ENCODE peak calls at places on chromosomes 4 and X, in ten cellular contexts. W is thyroid gland, V is psoas muscle, T is gastrocnemius medialis, M is Peyer's patch, K is cardiac muscle cell, I is right cardiac atrium, L is vagina, A is endodermal cell, X is keratinocyte. G is an unnamed sample.

GRCh38 chr4:40916218-40916555 is 166.4 kb downstream of the NSUN7 start:
- DNase-seq in W (no peak), V (no peak), T (peak; percentile 64), M (no peak), K (peak; percentile 54), I (no peak), L (no peak), A (no peak), X (no peak), G (no peak)

GRCh38 chrX:136125106-136125505 is 22.2 kb upstream of the FHL1 start:
- DNase-seq in W (no peak), V (no peak), T (no peak), M (no peak), K (no peak), I (no peak), L (no peak), A (no peak), X (no peak), G (no peak)

GRCh38 chrX:7943600-7944245 is 16.5 kb upstream of the PNPLA4 start:
- DNase-seq in W (peak; percentile 66), V (no peak), T (no peak), M (no peak), K (no peak), I (no peak), L (no peak), A (no peak), X (peak; percentile 33), G (no peak)

GRCh38 chr4:11428701-11429571 is at the start of gene HS3ST1:
- DNase-seq in W (peak; percentile 64), V (peak; percentile 83), T (peak; percentile 50), M (peak; percentile 93), K (peak; percentile 84), I (peak; percentile 93), L (no peak), A (peak; percentile 94), X (peak; percentile 75), G (peak; percentile 87)

GRCh38 chr4:150242820-150243458 is 164.7 kb downstream of the DCLK2 start:
- DNase-seq in W (peak; percentile 29), V (no peak), T (no peak), M (no peak), K (peak; percentile 62), I (no peak), L (no peak), A (peak; percentile 84), X (no peak), G (no peak)

GRCh38 chr4:88963817-88964216 is 93.2 kb downstream of the FAM13A start:
- DNase-seq in W (no peak), V (no peak), T (no peak), M (no peak), K (peak; percentile 70), I (no peak), L (no peak), A (no peak), X (no peak), G (no peak)

GRCh38 chr4:11456441-11456840 is 27.7 kb upstream of the HS3ST1 start:
- DNase-seq in W (no peak), V (no peak), T (no peak), M (no peak), K (no peak), I (no peak), L (no peak), A (no peak), X (no peak), G (no peak)

GRCh38 chr4:179976777-179977176 is 2266.4 kb upstream of the TENM3 start:
- DNase-seq in W (no peak), V (no peak), T (no peak), M (no peak), K (no peak), I (no peak), L (no peak), A (no peak), X (no peak), G (no peak)

GRCh38 chr4:183147191-183147590 is 48.1 kb downstream of the WWC2 start:
- DNase-seq in W (peak; percentile 27), V (no peak), T (no peak), M (no peak), K (peak; percentile 24), I (no peak), L (no peak), A (no peak), X (no peak), G (no peak)

GRCh38 chr4:7677086-7677485 is 242.4 kb upstream of the PSAPL1 start:
- DNase-seq in W (no peak), V (no peak), T (no peak), M (no peak), K (no peak), I (no peak), L (no peak), A (no peak), X (no peak), G (no peak)

GRCh38 chr4:156948133-156948532 is 23.5 kb downstream of the PDGFC start:
- DNase-seq in W (peak; percentile 51), V (no peak), T (no peak), M (no peak), K (peak; percentile 47), I (no peak), L (no peak), A (no peak), X (no peak), G (no peak)

GRCh38 chr4:123488916-123489315 is 92.3 kb downstream of the SPRY1 start:
- DNase-seq in W (no peak), V (no peak), T (no peak), M (no peak), K (peak; percentile 50), I (no peak), L (no peak), A (no peak), X (peak; percentile 48), G (no peak)

GRCh38 chr4:4490041-4490440 is 51.8 kb downstream of the STX18 start:
- DNase-seq in W (no peak), V (no peak), T (no peak), M (no peak), K (peak; percentile 41), I (no peak), L (no peak), A (no peak), X (no peak), G (no peak)

GRCh38 chr4:127006509-127006908 is 626.2 kb upstream of the INTU start:
- DNase-seq in W (no peak), V (no peak), T (no peak), M (no peak), K (no peak), I (no peak), L (no peak), A (no peak), X (no peak), G (no peak)

GRCh38 chr4:127012549-127012948 is 620.2 kb upstream of the INTU start:
- DNase-seq in W (no peak), V (no peak), T (no peak), M (no peak), K (peak; percentile 15), I (no peak), L (no peak), A (no peak), X (no peak), G (no peak)

GRCh38 chr4:127001898-127002297 is 630.9 kb upstream of the INTU start:
- DNase-seq in W (no peak), V (no peak), T (no peak), M (no peak), K (no peak), I (no peak), L (no peak), A (no peak), X (no peak), G (no peak)

DNA sequence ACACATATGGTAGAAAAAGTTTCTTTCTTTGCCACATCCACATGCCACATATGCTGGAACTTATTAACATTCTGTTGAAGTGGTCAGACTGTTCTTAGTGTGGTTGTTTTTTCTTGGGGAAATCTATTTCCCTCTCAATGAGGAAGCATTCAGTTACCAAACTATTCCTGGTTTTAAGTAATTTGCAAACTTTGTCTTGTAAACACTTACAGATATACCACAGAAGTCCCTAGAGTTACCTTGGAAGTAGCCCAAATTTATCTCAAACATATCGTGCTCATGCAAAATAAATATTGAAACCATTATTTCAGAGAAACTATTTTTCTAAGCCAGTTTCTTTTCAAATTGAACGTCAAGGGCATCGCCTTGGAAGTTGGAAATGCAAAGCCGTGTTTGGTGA is 625.4 kb upstream of the INTU start:
- DNase-seq in W (no peak), V (no peak), T (no peak), M (no peak), K (no peak), I (no peak), L (no peak), A (no peak), X (no peak), G (no peak)
- H3K27ac ChIP-seq in W (no peak overlapping the region), V (no peak overlapping the region), T (no peak overlapping the region), M (no peak overlapping the region), K (no peak overlapping the region), I (no peak overlapping the region), L (no peak overlapping the region), A (no peak overlapping the region), X (no peak overlapping the region), G (no peak overlapping the region)

GRCh38 chrX:107777536-107777832 is at the start of gene NCBP2L:
- DNase-seq in W (no peak), V (no peak), T (no peak), M (no peak), K (no peak), I (no peak), L (no peak), A (no peak), X (no peak), G (no peak)
- H3K27ac ChIP-seq in W (peak within 1 kb of the TSS; percentile 30), V (peak within 1 kb of the TSS; percentile 84), T (peak within 1 kb of the TSS; percentile 96), M (peak within 1 kb of the TSS; percentile 85), K (no peak within 1 kb of the TSS), I (no peak within 1 kb of the TSS), L (peak within 1 kb of the TSS; percentile 84), A (no peak within 1 kb of the TSS), X (no peak within 1 kb of the TSS), G (peak within 1 kb of the TSS; percentile 83)

GRCh38 chrX:107563851-107564250 is 64.5 kb upstream of the PRPS1 start:
- DNase-seq in W (no peak), V (no peak), T (no peak), M (no peak), K (no peak), I (no peak), L (peak; percentile 65), A (peak; percentile 84), X (no peak), G (no peak)
- H3K27ac ChIP-seq in W (no peak overlapping the region), V (no peak overlapping the region), T (no peak overlapping the region), M (no peak overlapping the region), K (no peak overlapping the region), I (no peak overlapping the region), L (no peak overlapping the region), A (no peak overlapping the region), X (no peak overlapping the region), G (no peak overlapping the region)

DNA sequence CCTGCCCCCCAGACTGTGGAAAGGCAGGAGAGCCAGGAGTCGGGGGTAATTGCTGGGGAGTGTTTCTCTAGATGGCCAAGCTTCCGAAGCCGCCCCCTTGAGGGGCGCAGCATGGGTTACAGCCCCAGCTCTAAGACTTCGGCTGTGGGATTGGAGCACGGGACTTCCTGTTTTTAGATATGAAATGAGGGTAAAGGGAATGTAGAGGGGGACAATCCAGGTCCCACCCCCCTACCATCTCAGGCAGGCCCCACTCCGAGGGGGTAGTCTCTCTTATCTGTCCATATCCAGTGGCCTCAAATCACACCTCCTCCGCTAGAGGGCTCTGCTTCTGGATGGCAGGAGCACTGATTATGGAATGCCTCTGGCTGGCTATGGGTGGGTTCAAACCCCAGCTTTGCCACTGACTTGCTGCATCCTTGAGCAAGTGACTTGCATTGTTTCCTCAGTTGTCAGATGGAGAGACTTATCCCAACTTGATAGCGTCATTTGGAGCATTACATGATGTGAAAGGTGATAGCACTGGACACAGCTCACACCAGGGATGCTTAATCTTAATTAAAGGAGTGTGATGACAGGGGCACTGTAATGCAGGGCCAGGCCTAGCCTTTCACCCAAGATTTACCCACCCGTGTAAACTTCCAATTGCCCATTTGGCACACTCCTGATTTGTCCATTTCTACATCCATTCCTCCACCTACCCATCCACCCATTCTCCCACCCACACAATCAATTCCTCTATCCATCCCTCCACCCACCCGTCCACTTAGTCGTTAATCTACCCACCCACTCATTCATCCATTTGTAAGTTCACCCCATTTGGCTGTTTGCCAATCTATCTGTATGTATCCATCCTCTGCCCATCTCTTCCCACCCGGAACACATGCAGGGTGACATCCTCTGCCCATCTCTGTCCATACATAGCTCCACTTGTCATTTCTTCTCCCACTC is 845 bp upstream of the KCND1 start:
- DNase-seq in W (peak; percentile 27), V (peak; percentile 27), T (no peak), M (peak; percentile 70), K (peak; percentile 70), I (no peak), L (no peak), A (peak; percentile 83), X (no peak), G (no peak)
- H3K27ac ChIP-seq in W (no peak overlapping the region), V (no peak overlapping the region), T (no peak overlapping the region), M (peak overlapping the region; percentile 35), K (no peak overlapping the region), I (peak overlapping the region; percentile 51), L (peak overlapping the region; percentile 54), A (no peak overlapping the region), X (no peak overlapping the region), G (peak overlapping the region; percentile 61)

G was measured in sigmoid colon.